ENCODE peak calls at places on chromosomes 7 and 10, in four cellular contexts. P is brain microvascular endothelial cell; H is activated CD8-positive, alpha-beta memory T cell treated with anti-CD3 and anti-CD28 coated beads for 24 hours; G is HepG2. K is an unnamed sample.

GRCh38 chr10:98087309-98087708 is 47.1 kb upstream of the R3HCC1L start:
- DNase-seq in P (no peak), H (no peak), G (no peak), K (peak; percentile 6)

GRCh38 chr7:157192861-157193260 is 54.1 kb downstream of the UBE3C start:
- DNase-seq in P (no peak), H (no peak), G (no peak), K (no peak)

GRCh38 chr7:156180451-156181229 is 368.4 kb upstream of the SHH start:
- DNase-seq in P (no peak), H (peak; percentile 13), G (no peak), K (no peak)

GRCh38 chr10:43135064-43135463 is 3.2 kb upstream of the CSGALNACT2 start:
- DNase-seq in P (no peak), H (no peak), G (no peak), K (no peak)

GRCh38 chr10:123807444-123808035 is 84.1 kb downstream of the CPXM2 start:
- DNase-seq in P (no peak), H (no peak), G (no peak), K (no peak)

GRCh38 chr7:129480674-129481363 is 21.5 kb upstream of the SMKR1 start:
- DNase-seq in P (no peak), H (no peak), G (no peak), K (no peak)

GRCh38 chr7:93407239-93407638 is 167.3 kb downstream of the CALCR start:
- DNase-seq in P (no peak), H (no peak), G (no peak), K (no peak)

GRCh38 chr7:45216181-45216580 is 58.6 kb downstream of the RAMP3 start:
- DNase-seq in P (no peak), H (no peak), G (no peak), K (no peak)

GRCh38 chr10:129477051-129477450 is 10.0 kb downstream of the MGMT start:
- DNase-seq in P (no peak), H (no peak), G (no peak), K (no peak)

GRCh38 chr10:21532694-21533576 is 1.1 kb upstream of the MLLT10 start:
- DNase-seq in P (no peak), H (no peak), G (no peak), K (no peak)